ENCODE peak calls at places on chromosome 19, in five cellular contexts. V is breast epithelium; D is IMR-90; L is kidney; N is CD4-positive, CD25-positive, alpha-beta regulatory T cell. R is an unnamed sample.

GRCh38 chr19:46211201-46211881 is 18.2 kb upstream of the IGFL1 start:
- DNase-seq in L (peak), D (no peak), V (peak), N (no peak), R (no peak)

GRCh38 chr19:34082289-34083077 is 89.8 kb upstream of the LSM14A start:
- DNase-seq in D (no peak), N (no peak), L (no peak), V (no peak), R (peak)

GRCh38 chr19:43776285-43776684 is 4.5 kb downstream of the KCNN4 start:
- DNase-seq in L (no peak), D (no peak), N (no peak), V (no peak), R (no peak)

GRCh38 chr19:7152568-7152967 is 83.1 kb downstream of the ZNF557 start:
- DNase-seq in L (no peak), N (no peak), V (no peak), D (no peak), R (no peak)

GRCh38 chr19:18419195-18419698 is at the start of gene SSBP4:
- DNase-seq in L (peak), V (no peak), N (peak), D (peak), R (peak)

GRCh38 chr19:19546751-19547162 is 8.7 kb downstream of the CILP2 start:
- DNase-seq in L (peak), N (no peak), V (no peak), D (no peak), R (no peak)

GRCh38 chr19:13920940-13921744 is 15.1 kb downstream of the CC2D1A start:
- DNase-seq in D (peak), V (no peak), L (no peak), N (peak), R (peak)

GRCh38 chr19:8333771-8334457 is 9.1 kb downstream of the KANK3 start:
- DNase-seq in N (no peak), D (no peak), L (no peak), V (no peak), R (no peak)

GRCh38 chr19:7515471-7516226 is at the start of gene ZNF358:
- DNase-seq in D (peak), V (no peak), L (peak), N (no peak), R (peak)

GRCh38 chr19:35708391-35708790 is 4.0 kb downstream of the ZBTB32 start:
- DNase-seq in L (no peak), V (no peak), N (no peak), D (no peak), R (no peak)

GRCh38 chr19:41882568-41883462 is at the start of gene ARHGEF1:
- DNase-seq in L (peak), N (peak), D (no peak), V (no peak), R (peak)

GRCh38 chr19:12868540-12869112 is 12.6 kb downstream of the DNASE2 start:
- DNase-seq in D (no peak), N (no peak), V (no peak), L (no peak), R (no peak)

GRCh38 chr19:45643024-45643926 is 4.1 kb upstream of the EML2 start:
- DNase-seq in L (peak), D (peak), V (peak), N (peak), R (peak)

GRCh38 chr19:13104848-13105646 is 2.4 kb upstream of the LYL1 start:
- DNase-seq in L (peak), V (no peak), D (no peak), N (peak), R (no peak)

GRCh38 chr19:54207908-54208783 is 7.5 kb downstream of the RPS9 start:
- DNase-seq in N (no peak), L (peak), V (no peak), D (peak), R (peak)

GRCh38 chr19:13026478-13026999 is 31.3 kb downstream of the NFIX start:
- DNase-seq in D (peak), V (no peak), N (no peak), L (no peak), R (peak)

GRCh38 chr19:35718345-35719041 is 690 bp downstream of the KMT2B start:
- DNase-seq in N (peak), V (no peak), D (no peak), L (peak), R (peak)

GRCh38 chr19:46844067-46844489 is 6.6 kb downstream of the AP2S1 start:
- DNase-seq in D (no peak), V (no peak), L (peak), N (no peak), R (peak)

GRCh38 chr19:56612737-56613136 is 17.6 kb downstream of the ZNF71 start:
- DNase-seq in D (no peak), V (no peak), N (no peak), L (no peak), R (no peak)

GRCh38 chr19:12985049-12985776 is 10.1 kb upstream of the NFIX start:
- DNase-seq in N (no peak), V (no peak), L (peak), D (peak), R (peak)

GRCh38 chr19:19064811-19065745 is 1.3 kb downstream of the SLC25A42 start:
- DNase-seq in N (peak), V (no peak), L (no peak), D (no peak), R (peak)

GRCh38 chr19:16205205-16206045 is 7.7 kb downstream of the AP1M1 start:
- DNase-seq in L (no peak), N (no peak), V (no peak), D (no peak), R (no peak)

GRCh38 chr19:41330946-41331678 is 21.1 kb downstream of the CCDC97 start:
- DNase-seq in V (no peak), L (no peak), N (no peak), D (no peak), R (no peak)

GRCh38 chr19:50500753-50501151 is 10.2 kb downstream of the JOSD2 start:
- DNase-seq in D (no peak), N (no peak), L (peak), V (no peak), R (no peak)

GRCh38 chr19:15323496-15324235 is 8.7 kb downstream of the BRD4 start:
- DNase-seq in V (no peak), D (peak), L (peak), N (no peak), R (peak)

GRCh38 chr19:13983213-13983889 is 22.8 kb downstream of the RFX1 start:
- DNase-seq in L (peak), D (no peak), V (no peak), N (peak), R (no peak)

DNA sequence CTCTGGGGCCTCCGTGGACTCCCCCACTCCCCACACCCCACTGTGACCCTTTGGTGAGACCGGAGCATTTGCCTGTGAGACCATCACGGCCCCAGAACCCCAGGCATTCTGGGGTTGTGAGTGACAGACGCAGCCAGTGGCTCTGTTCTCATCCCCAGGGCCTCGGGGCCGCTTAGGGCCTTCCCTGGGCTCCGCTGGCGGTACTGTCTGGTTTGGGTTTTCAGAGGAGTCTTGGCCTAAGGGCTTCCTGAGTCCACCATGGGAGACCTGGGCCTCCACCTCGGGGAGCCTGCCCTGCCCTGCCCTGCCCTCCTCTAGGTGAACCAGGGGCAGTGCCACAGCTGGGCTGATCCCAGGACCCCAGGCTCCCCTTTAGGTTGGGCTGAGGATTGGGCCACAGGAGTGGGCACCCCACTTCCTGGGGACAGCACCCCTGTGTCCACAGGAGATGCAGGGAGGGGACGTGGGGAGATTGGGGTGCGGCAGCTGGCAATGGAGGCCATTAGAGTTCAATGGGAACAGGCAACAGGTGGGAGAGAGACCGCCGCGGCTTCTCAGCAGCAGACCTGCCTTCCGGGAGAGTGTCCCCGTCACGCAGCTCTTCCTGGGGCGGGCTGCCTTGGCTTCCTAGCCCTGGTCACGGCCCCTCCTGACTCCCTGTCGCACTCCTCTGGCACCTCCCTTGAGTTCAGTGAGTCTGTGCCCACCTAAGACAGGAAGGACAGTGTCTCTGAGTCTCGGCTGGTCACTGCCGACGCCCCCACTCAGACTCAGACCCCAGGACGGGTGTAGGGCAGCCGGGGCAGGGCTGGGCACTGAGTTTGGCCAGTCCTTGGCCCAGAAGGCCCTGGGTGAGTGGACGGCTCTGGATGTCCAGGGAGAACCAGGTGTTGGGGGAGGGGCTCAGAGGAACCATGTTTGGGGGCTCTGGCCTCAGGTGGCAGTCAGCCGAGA is 164.1 kb downstream of the KDM4B start:
- DNase-seq in N (no peak), L (no peak), D (no peak), V (no peak), R (no peak)
- H3K4me3 ChIP-seq in N (no peak), L (no peak), D (no peak), V (no peak), R (no peak)

GRCh38 chr19:2235026-2235395 is 1.1 kb downstream of the PLEKHJ1 start:
- DNase-seq in N (no peak), D (no peak), L (no peak), V (no peak), R (no peak)

GRCh38 chr19:2232286-2233151 is 3.6 kb downstream of the PLEKHJ1 start:
- DNase-seq in V (no peak), N (no peak), L (no peak), D (no peak), R (no peak)

GRCh38 chr19:2235396-2236284 is 489 bp downstream of the PLEKHJ1 start:
- DNase-seq in L (peak), N (no peak), V (no peak), D (no peak), R (no peak)

GRCh38 chr19:2231621-2232221 is 4.4 kb downstream of the PLEKHJ1 start:
- DNase-seq in N (no peak), V (no peak), L (no peak), D (no peak), R (no peak)

DNA sequence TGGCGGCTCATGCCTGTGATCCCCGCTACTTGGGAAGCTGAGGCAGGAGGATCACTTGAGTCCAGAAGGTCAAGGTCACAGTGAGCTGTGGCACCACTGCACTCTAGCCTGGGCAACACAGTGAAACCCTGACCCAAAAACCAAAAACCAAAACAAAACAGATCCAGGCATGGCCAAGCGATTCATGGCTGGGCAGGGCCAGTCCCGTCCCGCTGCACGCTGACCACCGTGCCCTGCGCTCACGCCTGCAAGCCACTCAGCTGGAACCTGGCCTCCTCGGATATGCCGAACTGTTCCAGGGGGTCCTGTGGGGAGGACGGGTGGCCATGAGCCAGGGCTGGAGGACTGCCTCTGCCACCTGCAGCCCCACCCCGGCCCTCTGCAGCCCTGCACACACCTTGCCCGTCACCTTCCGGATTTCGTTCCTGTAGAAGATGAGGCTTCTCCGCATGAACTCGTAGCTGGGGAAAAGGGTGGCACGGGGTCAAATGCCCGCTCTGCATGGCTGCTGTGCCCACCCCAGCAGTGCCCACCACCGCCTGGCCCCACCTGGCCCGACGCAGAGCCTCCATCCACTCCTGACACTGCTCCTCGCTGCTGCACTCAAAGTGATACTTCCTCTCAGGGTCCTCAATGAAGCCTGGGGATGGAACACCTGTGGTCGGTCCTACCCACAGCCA is 2.4 kb downstream of the PLEKHJ1 start:
- DNase-seq in V (no peak), D (no peak), N (no peak), L (no peak), R (no peak)
- H3K4me3 ChIP-seq in V (no peak), D (no peak), N (no peak), L (no peak), R (no peak)

GRCh38 chr19:1259206-1259872 is 9.8 kb upstream of the CIRBP start:
- DNase-seq in D (peak), L (peak), N (peak), V (no peak), R (peak)
- H3K4me3 ChIP-seq in D (no peak), L (peak), N (peak), V (peak), R (no peak)

GRCh38 chr19:48481191-48481500 is 12.0 kb downstream of the CYTH2 start:
- DNase-seq in D (peak), V (no peak), N (no peak), L (no peak), R (no peak)
- H3K4me3 ChIP-seq in D (no peak), V (peak), N (peak), L (peak), R (no peak)

GRCh38 chr19:40286235-40286530 is 1.0 kb upstream of the AKT2 start:
- DNase-seq in N (no peak), L (no peak), D (no peak), V (no peak), R (no peak)
- H3K4me3 ChIP-seq in N (no peak), L (peak), D (no peak), V (peak), R (peak)

GRCh38 chr19:38545596-38545995 is 72.2 kb downstream of the MAP4K1 start:
- DNase-seq in V (no peak), L (no peak), D (no peak), N (no peak), R (no peak)
- H3K4me3 ChIP-seq in V (no peak), L (no peak), D (no peak), N (no peak), R (no peak)

DNA sequence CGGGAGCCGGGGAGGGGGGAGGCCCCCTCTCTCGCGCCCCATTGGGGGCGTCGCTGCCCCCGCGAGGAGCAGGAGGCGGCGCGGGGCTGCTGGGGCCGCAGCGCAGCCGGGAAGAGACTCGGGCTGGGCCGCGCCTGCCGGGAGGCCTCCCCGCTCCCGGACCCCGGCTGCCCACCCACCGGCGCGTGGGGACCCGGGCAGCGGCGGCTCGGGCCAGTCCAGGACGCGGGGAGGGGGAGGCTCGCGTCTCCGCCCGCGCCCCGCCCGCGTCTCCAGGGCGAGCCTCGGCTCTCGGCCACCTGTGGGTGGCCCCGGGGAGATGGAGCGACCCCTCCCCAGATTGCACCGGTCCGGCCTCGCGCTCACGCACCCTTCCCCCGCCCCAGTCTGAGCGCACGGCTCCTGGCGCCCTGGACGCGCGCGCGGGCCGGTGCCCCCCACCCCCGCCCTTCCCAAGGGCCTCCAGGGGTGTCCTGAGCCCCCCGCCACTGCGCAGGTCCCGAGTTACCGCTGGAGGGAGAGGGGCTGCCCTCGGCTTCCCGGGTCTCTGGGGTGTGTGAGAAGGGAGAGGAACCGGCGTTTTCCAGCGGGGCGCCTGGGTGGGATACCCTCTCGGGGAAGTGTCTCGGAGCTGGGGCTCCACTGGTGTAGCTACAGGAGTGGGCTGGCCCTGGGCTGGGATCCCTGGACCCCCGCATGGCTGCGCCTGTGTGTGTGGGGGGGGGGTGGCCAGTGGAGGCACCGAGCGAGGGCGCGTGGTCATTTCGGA is 645 bp downstream of the PALM start:
- DNase-seq in D (no peak), L (peak), N (no peak), V (no peak), R (no peak)
- H3K4me3 ChIP-seq in D (peak), L (peak), N (no peak), V (peak), R (peak)

DNA sequence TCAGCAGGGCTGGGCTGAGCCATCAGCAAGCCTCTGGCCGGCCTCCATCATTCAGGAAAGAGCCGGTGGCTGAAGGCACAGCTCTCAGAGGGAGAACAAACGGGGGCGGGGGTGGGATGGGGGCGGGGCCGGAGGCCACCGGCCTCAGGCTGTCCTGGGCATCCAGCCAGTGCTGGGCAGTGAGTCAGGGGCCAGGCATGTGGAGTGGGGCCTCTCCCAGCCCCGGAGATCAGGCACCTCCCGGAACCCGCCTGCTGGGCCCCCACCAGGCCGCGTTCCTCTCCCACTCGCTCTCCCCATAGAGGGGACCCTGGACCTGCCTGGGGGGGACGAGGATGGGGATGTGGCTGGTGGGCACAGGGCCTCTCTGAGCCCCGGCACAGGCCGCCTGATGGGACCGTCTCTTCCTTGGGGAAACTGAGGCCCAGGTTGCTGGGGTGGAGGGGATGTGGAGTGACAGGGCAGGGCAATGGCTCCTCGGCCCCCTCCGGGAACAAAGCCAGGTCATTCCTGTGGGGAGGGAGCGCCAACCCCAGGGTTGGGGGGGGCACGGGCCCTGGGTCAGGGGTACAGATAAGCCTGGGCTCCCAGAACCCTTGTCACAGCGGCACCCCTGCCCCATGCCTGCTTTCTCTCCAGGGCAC is 12.9 kb downstream of the SPC24 start:
- DNase-seq in N (no peak), D (peak), L (peak), V (peak), R (peak)
- H3K4me3 ChIP-seq in N (no peak), D (no peak), L (peak), V (peak), R (peak)

GRCh38 chr19:741506-742131 is 9.3 kb upstream of the MISP start:
- DNase-seq in D (no peak), V (no peak), N (no peak), L (no peak), R (no peak)
- H3K4me3 ChIP-seq in D (no peak), V (no peak), N (no peak), L (no peak), R (no peak)

R was measured in fibroblast of villous mesenchyme.